ENCODE peak calls at places on chromosomes 6 and 20, in seven cellular contexts. U, Z, D, H, T, J and M are unnamed samples.
A peak's percentile ranks its signal among the peaks of the same experiment; 100 is the strongest.

GRCh38 chr6:42938428-42938796 is 9.1 kb downstream of the CNPY3 start:
- DNase-seq in J (no peak), H (no peak), Z (no peak), D (no peak), U (no peak), T (no peak), M (no peak)

GRCh38 chr6:120908767-120909166 is 425.5 kb downstream of the TBC1D32 start:
- DNase-seq in U (no peak), D (no peak), H (no peak), T (no peak), Z (no peak), J (no peak), M (no peak)

GRCh38 chr6:170137911-170138910 is 152.7 kb downstream of the DLL1 start:
- DNase-seq in J (no peak), U (no peak), H (no peak), D (no peak), Z (no peak), T (no peak), M (no peak)

GRCh38 chr6:43695078-43695966 is 7.7 kb upstream of the MRPS18A start:
- DNase-seq in T (no peak), U (peak; percentile 72), Z (no peak), D (no peak), H (no peak), J (no peak), M (peak; percentile 79)

GRCh38 chr6:20340459-20340858 is 61.2 kb upstream of the E2F3 start:
- DNase-seq in J (no peak), Z (no peak), D (no peak), H (no peak), T (no peak), U (no peak), M (no peak)

GRCh38 chr6:124441430-124441829 is 520.8 kb upstream of the RNF217 start:
- DNase-seq in J (no peak), D (no peak), H (no peak), T (no peak), U (no peak), Z (no peak), M (no peak)

GRCh38 chr6:79684821-79685220 is 53.7 kb downstream of the SH3BGRL2 start:
- DNase-seq in U (no peak), Z (no peak), D (no peak), T (no peak), H (no peak), J (no peak), M (no peak)

GRCh38 chr20:21104466-21104761 is 1.7 kb downstream of the LINC00237 start:
- DNase-seq in H (no peak), T (no peak), U (no peak), D (no peak), J (no peak), Z (no peak), M (no peak)

GRCh38 chr20:61360940-61361339 is 108.9 kb downstream of the CDH4 start:
- DNase-seq in U (no peak), T (no peak), J (no peak), H (no peak), Z (no peak), D (no peak), M (no peak)

GRCh38 chr6:149990109-149990671 is 26.4 kb downstream of the ULBP1 start:
- DNase-seq in D (no peak), T (no peak), H (no peak), J (no peak), U (no peak), Z (peak; percentile 22), M (no peak)

GRCh38 chr6:28371706-28372451 is 22.1 kb downstream of the ZKSCAN3 start:
- DNase-seq in T (no peak), U (no peak), H (no peak), D (no peak), Z (no peak), J (no peak), M (no peak)

GRCh38 chr6:12208190-12208589 is 82.0 kb upstream of the EDN1 start:
- DNase-seq in J (no peak), D (no peak), T (no peak), H (peak; percentile 27), U (peak; percentile 71), Z (peak; percentile 34), M (no peak)

GRCh38 chr6:30938730-30939129 is 2.0 kb upstream of the MUCL3 start:
- DNase-seq in J (no peak), T (no peak), D (no peak), H (no peak), U (peak; percentile 40), Z (no peak), M (no peak)

GRCh38 chr6:144278659-144279314 is 6.3 kb upstream of the UTRN start:
- DNase-seq in J (no peak), U (peak; percentile 81), D (no peak), Z (no peak), H (no peak), T (no peak), M (no peak)

GRCh38 chr6:34065470-34066283 is 80.2 kb downstream of the GRM4 start:
- DNase-seq in Z (peak; percentile 48), D (no peak), U (no peak), H (no peak), J (no peak), T (no peak), M (no peak)

GRCh38 chr6:34342247-34342646 is 50.2 kb downstream of the NUDT3 start:
- DNase-seq in Z (no peak), J (no peak), H (no peak), D (no peak), T (no peak), U (no peak), M (no peak)

GRCh38 chr6:151998784-151999183 is 191.3 kb downstream of the ESR1 start:
- DNase-seq in D (no peak), T (no peak), H (no peak), U (no peak), Z (peak; percentile 11), J (no peak), M (no peak)

GRCh38 chr20:63696628-63697356 is at the start of gene TNFRSF6B:
- DNase-seq in U (peak; percentile 32), T (no peak), J (no peak), Z (peak; percentile 47), D (no peak), H (no peak), M (no peak)

GRCh38 chr20:59756241-59756640 is 151.9 kb downstream of the PHACTR3 start:
- DNase-seq in H (no peak), U (no peak), J (no peak), Z (no peak), T (no peak), D (no peak), M (no peak)

GRCh38 chr6:131532476-131533108 is 40.4 kb upstream of the ARG1 start:
- DNase-seq in D (no peak), U (no peak), J (no peak), T (no peak), Z (peak; percentile 31), H (peak; percentile 4), M (no peak)

GRCh38 chr20:34536798-34537394 is 20.7 kb downstream of the DYNLRB1 start:
- DNase-seq in Z (peak; percentile 67), J (no peak), D (peak; percentile 41), H (no peak), T (peak; percentile 88), U (no peak), M (no peak)

GRCh38 chr20:24777746-24778145 is 171.3 kb upstream of the CST7 start:
- DNase-seq in H (no peak), J (no peak), U (no peak), T (no peak), Z (peak; percentile 10), D (no peak), M (no peak)

GRCh38 chr6:82365011-82365751 is 1.6 kb downstream of the TPBG start:
- DNase-seq in T (no peak), U (peak; percentile 79), Z (peak; percentile 68), J (no peak), D (no peak), H (peak; percentile 35), M (peak; percentile 61)

GRCh38 chr20:58995461-58996225 is 11.4 kb downstream of the CTSZ start:
- DNase-seq in Z (no peak), T (no peak), H (no peak), J (no peak), D (peak; percentile 96), U (no peak), M (peak; percentile 47)

GRCh38 chr6:109296305-109296915 is 85.9 kb downstream of the CD164 start:
- DNase-seq in Z (peak; percentile 15), T (no peak), H (no peak), D (peak; percentile 47), J (no peak), U (no peak), M (peak; percentile 49)

DNA sequence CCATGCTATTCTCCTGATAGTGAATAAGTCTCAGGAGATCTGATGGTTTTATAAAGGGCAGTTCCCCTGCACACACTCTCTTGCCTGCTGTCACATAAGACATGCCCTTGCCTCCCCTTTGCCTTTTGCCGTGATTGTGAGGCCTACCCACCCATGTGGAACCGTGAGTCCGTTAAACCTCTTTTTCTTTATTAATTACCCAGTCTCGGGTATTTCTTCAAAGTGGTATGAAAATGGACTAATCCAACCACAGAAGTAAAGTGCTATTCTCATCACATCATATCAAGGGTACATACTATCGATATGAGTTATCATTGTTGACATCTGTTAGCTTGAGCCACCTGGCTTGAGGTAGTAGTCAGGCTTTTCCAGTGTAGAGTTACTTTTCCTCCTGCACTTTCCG is 2.3 kb downstream of the MANBAL start:
- DNase-seq in T (no peak), J (no peak), Z (no peak), U (no peak), D (no peak), H (no peak), M (no peak)
- H3K4me3 ChIP-seq in T (peak overlapping the region; percentile 95), J (no peak overlapping the region), Z (no peak overlapping the region), U (no peak overlapping the region), D (no peak overlapping the region), H (no peak overlapping the region), M (no peak overlapping the region)

GRCh38 chr6:136289327-136289578 is 393 bp downstream of the BCLAF1 start:
- DNase-seq in J (peak; percentile 74), D (peak; percentile 90), T (peak; percentile 97), U (peak; percentile 79), H (peak; percentile 86), Z (peak; percentile 97), M (peak; percentile 97)

GRCh38 chr6:136282906-136283305 is 6.7 kb downstream of the BCLAF1 start:
- DNase-seq in T (no peak), H (no peak), U (no peak), Z (no peak), D (no peak), J (no peak), M (no peak)

GRCh38 chr6:136280032-136280609 is 9.5 kb downstream of the BCLAF1 start:
- DNase-seq in U (no peak), H (no peak), T (no peak), J (no peak), Z (no peak), D (no peak), M (no peak)

GRCh38 chr6:136288566-136289326 is 900 bp downstream of the BCLAF1 start:
- DNase-seq in T (peak; percentile 87), H (peak; percentile 96), U (peak; percentile 82), Z (peak; percentile 100), J (no peak), D (peak; percentile 89), M (peak; percentile 89)

GRCh38 chr6:136284909-136285308 is 4.7 kb downstream of the BCLAF1 start:
- DNase-seq in H (peak; percentile 77), D (no peak), T (no peak), U (no peak), Z (peak; percentile 80), J (no peak), M (no peak)
- H4K20me1 ChIP-seq in H (peaks cover 96% of the 10 kb centered on the region), D (peaks cover 92% of the 10 kb centered on the region), T (peaks cover 90% of the 10 kb centered on the region), U (peaks cover 91% of the 10 kb centered on the region), Z (peaks cover 52% of the 10 kb centered on the region), J (peaks cover 35% of the 10 kb centered on the region), M (peaks cover 92% of the 10 kb centered on the region)

GRCh38 chr6:132763269-132763668 is 5.6 kb upstream of the VNN2 start:
- DNase-seq in U (no peak), D (no peak), J (no peak), Z (peak; percentile 5), H (no peak), T (peak; percentile 83), M (no peak)
- H3K4me3 ChIP-seq in U (no peak overlapping the region), D (no peak overlapping the region), J (no peak overlapping the region), Z (no peak overlapping the region), H (no peak overlapping the region), T (peak overlapping the region; percentile 60), M (no peak overlapping the region)

GRCh38 chr6:112153926-112154621 is 66.7 kb downstream of the FAM229B start:
- DNase-seq in J (no peak), U (peak; percentile 77), H (peak; percentile 85), T (no peak), Z (peak; percentile 92), D (no peak), M (no peak)
- H4K20me1 ChIP-seq in J (no peaks in the 10 kb centered on the region), U (peaks cover 10% of the 10 kb centered on the region), H (no peaks in the 10 kb centered on the region), T (no peaks in the 10 kb centered on the region), Z (no peaks in the 10 kb centered on the region), D (no peaks in the 10 kb centered on the region), M (no peaks in the 10 kb centered on the region)